ENCODE peak calls at places on chromosomes 7 and 10, in six cellular contexts. U, A, D, Q, E and P are unnamed samples.

GRCh38 chr7:118938845-118939244 is 714.3 kb downstream of the ANKRD7 start:
- DNase-seq in E (no peak), U (no peak), D (no peak), Q (no peak), A (no peak), P (no peak)

GRCh38 chr10:113007821-113008220 is 57.8 kb downstream of the TCF7L2 start:
- DNase-seq in E (no peak), A (no peak), U (no peak), Q (peak; percentile 27), D (no peak), P (no peak)

GRCh38 chr7:49229246-49229645 is 304.9 kb downstream of the CDC14C start:
- DNase-seq in E (no peak), Q (no peak), D (no peak), U (no peak), A (no peak), P (no peak)

GRCh38 chr7:102834999-102835398 is 77.8 kb upstream of the LRRC17 start:
- DNase-seq in A (no peak), E (no peak), Q (peak; percentile 63), U (peak; percentile 49), D (no peak), P (no peak)

GRCh38 chr7:99404235-99404976 is 4.0 kb downstream of the PDAP1 start:
- DNase-seq in A (no peak), U (no peak), E (peak; percentile 56), D (no peak), Q (no peak), P (no peak)

GRCh38 chr10:68296833-68297232 is 35.0 kb upstream of the HNRNPH3 start:
- DNase-seq in D (no peak), U (peak; percentile 22), A (no peak), Q (no peak), E (no peak), P (no peak)

GRCh38 chr7:24793982-24794648 is 36.9 kb upstream of the GSDME start:
- DNase-seq in A (no peak), D (no peak), U (no peak), Q (no peak), E (no peak), P (no peak)

GRCh38 chr10:102195301-102195870 is 30.7 kb upstream of the ELOVL3 start:
- DNase-seq in E (no peak), A (no peak), D (no peak), U (no peak), Q (no peak), P (no peak)

GRCh38 chr10:14684363-14684762 is 90.3 kb downstream of the FAM107B start:
- DNase-seq in E (no peak), U (no peak), Q (peak; percentile 42), A (no peak), D (no peak), P (no peak)

GRCh38 chr7:28662236-28662635 is 249.9 kb downstream of the CREB5 start:
- DNase-seq in D (no peak), A (no peak), E (no peak), U (no peak), Q (no peak), P (no peak)

GRCh38 chr7:140902305-140902953 is 22.3 kb downstream of the BRAF start:
- DNase-seq in Q (no peak), U (no peak), E (no peak), D (no peak), A (no peak), P (no peak)

GRCh38 chr10:125149278-125150047 is 10.9 kb downstream of the CTBP2 start:
- DNase-seq in D (peak; percentile 63), Q (peak; percentile 73), A (peak; percentile 50), U (no peak), E (peak; percentile 70), P (no peak)

GRCh38 chr7:522071-522937 is 2.7 kb upstream of the PDGFA start:
- DNase-seq in Q (peak; percentile 60), D (no peak), E (peak; percentile 63), A (peak; percentile 83), U (no peak), P (peak; percentile 16)